ENCODE peak calls at places on chromosomes 11 and 22, in eight cellular contexts. E is thoracic aorta, R is ELF-1, C is A549, W is lower leg skin, M is DMS 273 treated with DMSO at 0.1 percent for 48 hours, F is iPS-NIHi11, N is NCI-H146. J is an unnamed sample.

GRCh38 chr11:68536706-68537105 is 76.2 kb downstream of the PPP6R3 start:
- DNase-seq in E (no peak), R (no peak), C (no peak), W (no peak), M (no peak), F (no peak), N (no peak), J (no peak)

GRCh38 chr11:124894606-124895430 is 2.8 kb downstream of the ROBO4 start:
- DNase-seq in E (no peak), R (no peak), C (no peak), W (peak), M (no peak), F (no peak), N (no peak), J (no peak)

GRCh38 chr22:22683668-22684361 is 39.4 kb downstream of the GGTLC2 start:
- DNase-seq in E (no peak), R (no peak), C (no peak), W (no peak), M (no peak), F (no peak), N (no peak), J (no peak)

GRCh38 chr11:17640493-17641164 is 78.7 kb upstream of the MYOD1 start:
- DNase-seq in E (no peak), R (no peak), C (no peak), W (peak), M (no peak), F (no peak), N (no peak), J (no peak)

GRCh38 chr11:88345408-88345807 is 7.9 kb upstream of the CTSC start:
- DNase-seq in E (no peak), R (no peak), C (no peak), W (no peak), M (no peak), F (no peak), N (no peak), J (no peak)

GRCh38 chr11:3823303-3823702 is 14.9 kb downstream of the PGAP2 start:
- DNase-seq in E (no peak), R (no peak), C (no peak), W (no peak), M (no peak), F (no peak), N (no peak), J (no peak)

GRCh38 chr22:32801436-32802290 is at the start of gene TIMP3:
- DNase-seq in E (peak), R (peak), C (no peak), W (peak), M (peak), F (peak), N (no peak), J (peak)

GRCh38 chr11:113615098-113615497 is 91.0 kb downstream of the TMPRSS5 start:
- DNase-seq in E (no peak), R (peak), C (no peak), W (no peak), M (no peak), F (no peak), N (peak), J (no peak)

GRCh38 chr11:122159173-122159701 is 43.2 kb upstream of the BLID start:
- DNase-seq in E (no peak), R (peak), C (no peak), W (no peak), M (no peak), F (peak), N (no peak), J (no peak)

GRCh38 chr11:36213050-36213840 is 76.0 kb downstream of the COMMD9 start:
- DNase-seq in E (no peak), R (no peak), C (no peak), W (no peak), M (peak), F (no peak), N (peak), J (no peak)

GRCh38 chr11:94604496-94604895 is 37.3 kb downstream of the PIWIL4 start:
- DNase-seq in E (no peak), R (peak), C (no peak), W (no peak), M (no peak), F (no peak), N (no peak), J (no peak)

GRCh38 chr22:40407021-40407761 is 36.8 kb downstream of the SGSM3 start:
- DNase-seq in E (no peak), R (no peak), C (no peak), W (no peak), M (no peak), F (no peak), N (no peak), J (no peak)

GRCh38 chr11:126978155-126978554 is 22.4 kb downstream of the KIRREL3 start:
- DNase-seq in E (no peak), R (peak), C (no peak), W (no peak), M (no peak), F (peak), N (peak), J (no peak)

J was measured in left colon.